ENCODE peak calls at places on chromosomes 5 and 9, in seven cellular contexts. One of them, this sample, is unnamed.

GRCh38 chr5:77394064-77394716 is 97.9 kb downstream of the WDR41 start:
- DNase-seq in progenitor cell of endocrine pancreas: no peak
- DNase-seq in astrocyte: no peak
- DNase-seq in stimulated activated CD8-positive, alpha-beta memory T cell treated with anti-CD3 and anti-CD28 coated beads, Interleukin-15, amount 100 ng/mL, for 48 hours: no peak
- DNase-seq in activated CD4-positive, CD25-positive, alpha-beta regulatory T cell: no peak
- DNase-seq in fibroblast of lung: no peak
- DNase-seq in Ammon's horn: no peak
- DNase-seq in this sample: no peak

GRCh38 chr5:10289353-10289752 is 18.3 kb downstream of the CMBL start:
- DNase-seq in progenitor cell of endocrine pancreas: no peak
- DNase-seq in astrocyte: no peak
- DNase-seq in stimulated activated CD8-positive, alpha-beta memory T cell treated with anti-CD3 and anti-CD28 coated beads, Interleukin-15, amount 100 ng/mL, for 48 hours: no peak
- DNase-seq in activated CD4-positive, CD25-positive, alpha-beta regulatory T cell: no peak
- DNase-seq in fibroblast of lung: peak
- DNase-seq in Ammon's horn: no peak
- DNase-seq in this sample: no peak

GRCh38 chr9:93904649-93905472 is 50.3 kb downstream of the BARX1 start:
- DNase-seq in progenitor cell of endocrine pancreas: no peak
- DNase-seq in astrocyte: no peak
- DNase-seq in stimulated activated CD8-positive, alpha-beta memory T cell treated with anti-CD3 and anti-CD28 coated beads, Interleukin-15, amount 100 ng/mL, for 48 hours: no peak
- DNase-seq in activated CD4-positive, CD25-positive, alpha-beta regulatory T cell: no peak
- DNase-seq in fibroblast of lung: no peak
- DNase-seq in Ammon's horn: no peak
- DNase-seq in this sample: no peak

GRCh38 chr9:108691614-108692013 is 164.2 kb downstream of the ACTL7B start:
- DNase-seq in progenitor cell of endocrine pancreas: no peak
- DNase-seq in astrocyte: no peak
- DNase-seq in stimulated activated CD8-positive, alpha-beta memory T cell treated with anti-CD3 and anti-CD28 coated beads, Interleukin-15, amount 100 ng/mL, for 48 hours: no peak
- DNase-seq in activated CD4-positive, CD25-positive, alpha-beta regulatory T cell: no peak
- DNase-seq in fibroblast of lung: no peak
- DNase-seq in Ammon's horn: no peak
- DNase-seq in this sample: no peak

GRCh38 chr5:73321757-73322452 is 126.7 kb downstream of the FOXD1 start:
- DNase-seq in progenitor cell of endocrine pancreas: no peak
- DNase-seq in astrocyte: peak
- DNase-seq in stimulated activated CD8-positive, alpha-beta memory T cell treated with anti-CD3 and anti-CD28 coated beads, Interleukin-15, amount 100 ng/mL, for 48 hours: no peak
- DNase-seq in activated CD4-positive, CD25-positive, alpha-beta regulatory T cell: no peak
- DNase-seq in fibroblast of lung: peak
- DNase-seq in Ammon's horn: no peak
- DNase-seq in this sample: peak

GRCh38 chr9:16196206-16196605 is 643.4 kb downstream of the CCDC171 start:
- DNase-seq in progenitor cell of endocrine pancreas: no peak
- DNase-seq in astrocyte: peak
- DNase-seq in stimulated activated CD8-positive, alpha-beta memory T cell treated with anti-CD3 and anti-CD28 coated beads, Interleukin-15, amount 100 ng/mL, for 48 hours: no peak
- DNase-seq in activated CD4-positive, CD25-positive, alpha-beta regulatory T cell: no peak
- DNase-seq in fibroblast of lung: no peak
- DNase-seq in Ammon's horn: no peak
- DNase-seq in this sample: no peak

GRCh38 chr9:117325789-117326185 is 89.1 kb downstream of the ASTN2 start:
- DNase-seq in progenitor cell of endocrine pancreas: no peak
- DNase-seq in astrocyte: no peak
- DNase-seq in stimulated activated CD8-positive, alpha-beta memory T cell treated with anti-CD3 and anti-CD28 coated beads, Interleukin-15, amount 100 ng/mL, for 48 hours: no peak
- DNase-seq in activated CD4-positive, CD25-positive, alpha-beta regulatory T cell: no peak
- DNase-seq in fibroblast of lung: no peak
- DNase-seq in Ammon's horn: no peak
- DNase-seq in this sample: no peak

GRCh38 chr9:72542917-72543316 is 21.5 kb downstream of the TMC1 start:
- DNase-seq in progenitor cell of endocrine pancreas: no peak
- DNase-seq in astrocyte: peak
- DNase-seq in stimulated activated CD8-positive, alpha-beta memory T cell treated with anti-CD3 and anti-CD28 coated beads, Interleukin-15, amount 100 ng/mL, for 48 hours: no peak
- DNase-seq in activated CD4-positive, CD25-positive, alpha-beta regulatory T cell: no peak
- DNase-seq in fibroblast of lung: peak
- DNase-seq in Ammon's horn: no peak
- DNase-seq in this sample: no peak